ENCODE peak calls at places on chromosome 17, in four cellular contexts. T, S, U and I are unnamed samples.

GRCh38 chr17:13437966-13438779 is 163.6 kb downstream of the HS3ST3A1 start:
- DNase-seq in T (no peak), S (no peak), U (no peak), I (no peak)

GRCh38 chr17:8555062-8555461 is 75.5 kb downstream of the MYH10 start:
- DNase-seq in T (no peak), S (no peak), U (no peak), I (no peak)

GRCh38 chr17:80942360-80943345 is 49.0 kb upstream of the CHMP6 start:
- DNase-seq in T (no peak), S (no peak), U (no peak), I (peak)

GRCh38 chr17:148757-149156 is 11.4 kb downstream of the SCGB1C2 start:
- DNase-seq in S (no peak), U (no peak), T (no peak), I (no peak)

GRCh38 chr17:43578699-43579569 is 32.8 kb upstream of the ETV4 start:
- DNase-seq in T (peak), U (no peak), S (no peak), I (peak)

GRCh38 chr17:58120195-58120822 is 27.9 kb upstream of the OR4D1 start:
- DNase-seq in S (peak), U (no peak), T (no peak), I (peak)

GRCh38 chr17:58219789-58220183 is 731 bp upstream of the MKS1 start:
- DNase-seq in T (peak), U (no peak), S (no peak), I (no peak)

GRCh38 chr17:80952291-80952690 is 39.4 kb upstream of the CHMP6 start:
- DNase-seq in T (peak), U (no peak), S (no peak), I (peak)

GRCh38 chr17:1055751-1056645 is 59.1 kb downstream of the TIMM22 start:
- DNase-seq in T (peak), U (no peak), S (peak), I (peak)

GRCh38 chr17:81510798-81511549 is 1.6 kb downstream of the ACTG1 start:
- DNase-seq in T (no peak), U (no peak), S (no peak), I (no peak)

GRCh38 chr17:5049314-5049819 is 14.1 kb upstream of the SLC52A1 start:
- DNase-seq in S (no peak), U (no peak), T (no peak), I (no peak)

GRCh38 chr17:38465420-38466345 is 37.4 kb downstream of the ARHGAP23 start:
- DNase-seq in U (no peak), T (peak), S (peak), I (no peak)

GRCh38 chr17:38702900-38703741 is 2.0 kb upstream of the MLLT6 start:
- DNase-seq in S (no peak), U (no peak), T (no peak), I (no peak)

GRCh38 chr17:28712037-28712704 is 483 bp upstream of the PROCA1 start:
- DNase-seq in T (no peak), S (peak), U (no peak), I (peak)
- TF ChIP-seq TEAD4 in T (no peak), S (no peak), U (no peak), I (no peak)

GRCh38 chr17:78862073-78863023 is 21.7 kb upstream of the USP36 start:
- DNase-seq in S (peak), T (no peak), U (no peak), I (no peak)
- TF ChIP-seq TEAD4 in S (no peak), T (peak), U (no peak), I (no peak)

DNA sequence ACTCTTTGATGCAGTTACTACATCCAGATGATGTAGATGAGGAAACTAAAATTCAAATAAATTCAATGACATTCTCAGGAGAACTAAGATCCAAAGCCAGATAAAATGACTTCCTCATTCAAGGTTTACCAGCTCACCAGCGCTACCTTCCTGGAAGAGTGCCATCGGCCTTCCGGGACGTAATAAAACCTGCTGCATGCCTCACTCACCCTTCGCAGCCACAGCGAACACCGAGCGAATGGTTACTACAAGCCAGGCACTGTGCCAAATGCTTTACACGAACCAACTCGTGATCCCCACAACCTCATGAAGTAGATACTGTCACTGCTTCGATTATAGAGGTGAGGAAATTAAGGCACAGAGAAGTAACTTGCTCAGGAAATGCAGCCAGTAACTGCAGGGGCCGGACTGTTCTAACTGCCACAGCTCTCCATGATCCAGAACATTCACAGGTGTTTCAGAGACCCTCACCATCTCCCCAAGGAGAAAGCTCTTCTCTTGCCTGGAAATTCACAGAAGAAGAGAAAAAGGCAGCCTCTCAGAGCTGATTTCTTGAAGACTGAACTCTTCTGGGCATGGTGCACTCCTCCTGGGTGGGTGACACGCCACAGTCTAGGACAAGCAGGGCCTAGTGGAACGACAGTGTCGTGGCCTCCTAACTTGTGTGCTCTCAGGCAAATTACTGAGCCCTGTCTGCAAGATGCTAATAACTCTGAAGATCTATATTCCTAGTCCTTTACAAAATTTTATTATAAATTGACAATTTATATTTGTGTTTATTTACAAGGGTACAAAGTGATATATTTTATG is 46.8 kb downstream of the HIC1 start:
- DNase-seq in S (no peak), T (no peak), U (no peak), I (no peak)
- TF ChIP-seq TEAD4 in S (no peak), T (no peak), U (no peak), I (no peak)

GRCh38 chr17:64920026-64920418 is 744 bp upstream of the LRRC37A3 start:
- DNase-seq in T (no peak), U (no peak), S (no peak), I (no peak)
- TF ChIP-seq TEAD4 in T (no peak), U (no peak), S (no peak), I (no peak)

GRCh38 chr17:39919087-39919683 is 750 bp upstream of the GSDMB start:
- DNase-seq in U (no peak), S (peak), T (no peak), I (no peak)
- TF ChIP-seq TEAD4 in U (no peak), S (no peak), T (no peak), I (no peak)

GRCh38 chr17:18315498-18316360 is 636 bp downstream of the SMCR8 start:
- DNase-seq in S (no peak), U (no peak), T (no peak), I (no peak)
- TF ChIP-seq TEAD4 in S (no peak), U (no peak), T (no peak), I (no peak)

GRCh38 chr17:40115101-40115436 is 6.7 kb upstream of the MSL1 start:
- DNase-seq in U (no peak), S (no peak), T (no peak), I (no peak)
- TF ChIP-seq TEAD4 in U (no peak), S (no peak), T (no peak), I (no peak)

GRCh38 chr17:79874329-79874981 is 35.2 kb upstream of the CBX4 start:
- DNase-seq in T (peak), S (peak), U (no peak), I (no peak)
- TF ChIP-seq TEAD4 in T (no peak), S (no peak), U (no peak), I (no peak)